ENCODE peak calls at places on chromosome 1, in eight cellular contexts. W, H, P, Y, N, X, D and L are unnamed samples.

GRCh38 chr1:229579101-229579651 is 20.7 kb upstream of the ABCB10 start:
- DNase-seq in W (peak; percentile 53), H (no peak), P (peak; percentile 83), Y (no peak), N (peak; percentile 72), X (peak; percentile 62), D (no peak), L (no peak)

GRCh38 chr1:232057217-232057895 is 430.8 kb downstream of the DISC1 start:
- DNase-seq in W (no peak), H (no peak), P (no peak), Y (no peak), N (no peak), X (no peak), D (no peak), L (no peak)

GRCh38 chr1:118364882-118365281 is 179.9 kb upstream of the SPAG17 start:
- DNase-seq in W (no peak), H (no peak), P (no peak), Y (no peak), N (no peak), X (no peak), D (no peak), L (no peak)

GRCh38 chr1:162976628-162977027 is 92.5 kb upstream of the RGS4 start:
- DNase-seq in W (no peak), H (no peak), P (no peak), Y (no peak), N (no peak), X (no peak), D (no peak), L (no peak)

GRCh38 chr1:35499652-35500176 is 57.5 kb downstream of the KIAA0319L start:
- DNase-seq in W (no peak), H (no peak), P (no peak), Y (no peak), N (peak; percentile 59), X (no peak), D (no peak), L (no peak)

GRCh38 chr1:42157667-42158066 is 4.5 kb downstream of the GUCA2B start:
- DNase-seq in W (no peak), H (no peak), P (peak; percentile 81), Y (no peak), N (no peak), X (no peak), D (no peak), L (no peak)

GRCh38 chr1:24932284-24932683 is 2.2 kb upstream of the RUNX3 start:
- DNase-seq in W (peak; percentile 84), H (no peak), P (peak; percentile 26), Y (no peak), N (no peak), X (peak; percentile 40), D (peak; percentile 89), L (peak; percentile 74)

GRCh38 chr1:44881011-44881632 is 38.1 kb upstream of the PTCH2 start:
- DNase-seq in W (no peak), H (peak; percentile 89), P (no peak), Y (no peak), N (peak; percentile 85), X (peak; percentile 81), D (peak; percentile 85), L (no peak)

GRCh38 chr1:21149862-21150432 is 26.8 kb downstream of the EIF4G3 start:
- DNase-seq in W (no peak), H (peak; percentile 88), P (peak; percentile 24), Y (no peak), N (no peak), X (peak; percentile 95), D (peak; percentile 76), L (no peak)

GRCh38 chr1:161182214-161182613 is 4.9 kb upstream of the B4GALT3 start:
- DNase-seq in W (no peak), H (no peak), P (peak; percentile 86), Y (no peak), N (no peak), X (peak; percentile 87), D (peak; percentile 48), L (peak; percentile 36)

GRCh38 chr1:163203561-163203960 is 845 bp upstream of the RGS5 start:
- DNase-seq in W (no peak), H (no peak), P (no peak), Y (no peak), N (no peak), X (no peak), D (no peak), L (no peak)

GRCh38 chr1:95197616-95198252 is 36.3 kb upstream of the RWDD3 start:
- DNase-seq in W (no peak), H (peak; percentile 27), P (no peak), Y (no peak), N (no peak), X (peak; percentile 68), D (peak; percentile 14), L (no peak)

GRCh38 chr1:48227165-48228013 is 4.9 kb downstream of the SLC5A9 start:
- DNase-seq in W (no peak), H (no peak), P (peak; percentile 32), Y (no peak), N (no peak), X (no peak), D (no peak), L (peak; percentile 9)

GRCh38 chr1:21933397-21934248 is 3.5 kb downstream of the HSPG2 start:
- DNase-seq in W (no peak), H (no peak), P (no peak), Y (no peak), N (peak; percentile 83), X (no peak), D (no peak), L (no peak)

GRCh38 chr1:30778156-30778978 is 20.8 kb upstream of the LAPTM5 start:
- DNase-seq in W (no peak), H (peak; percentile 57), P (peak; percentile 83), Y (no peak), N (peak; percentile 96), X (peak; percentile 73), D (peak; percentile 68), L (no peak)

GRCh38 chr1:111220302-111220890 is 7.1 kb upstream of the CHI3L2 start:
- DNase-seq in W (no peak), H (no peak), P (no peak), Y (no peak), N (no peak), X (no peak), D (no peak), L (no peak)

GRCh38 chr1:29579821-29580425 is 343.6 kb downstream of the PTPRU start:
- DNase-seq in W (no peak), H (peak; percentile 64), P (no peak), Y (no peak), N (no peak), X (peak; percentile 65), D (peak; percentile 77), L (no peak)

GRCh38 chr1:10253755-10254154 is 43.4 kb downstream of the KIF1B start:
- DNase-seq in W (no peak), H (peak; percentile 93), P (peak; percentile 40), Y (no peak), N (peak; percentile 75), X (peak; percentile 80), D (peak; percentile 85), L (no peak)

GRCh38 chr1:71650126-71650525 is 569.3 kb upstream of the ZRANB2 start:
- DNase-seq in W (no peak), H (peak; percentile 51), P (no peak), Y (no peak), N (no peak), X (peak; percentile 92), D (no peak), L (no peak)

GRCh38 chr1:22750671-22751016 is 40.0 kb downstream of the EPHB2 start:
- DNase-seq in W (no peak), H (no peak), P (no peak), Y (no peak), N (no peak), X (no peak), D (no peak), L (no peak)

GRCh38 chr1:69551476-69552324 is 16.0 kb upstream of the LRRC7 start:
- DNase-seq in W (no peak), H (no peak), P (no peak), Y (no peak), N (no peak), X (no peak), D (no peak), L (no peak)